ENCODE peak calls at places on chromosome 20, in four cellular contexts. X, U, T and I are unnamed samples.

GRCh38 chr20:34892671-34893070 is 16.3 kb downstream of the ACSS2 start:
- DNase-seq in X (no peak), U (no peak), T (no peak), I (no peak)

GRCh38 chr20:63398744-63399514 is 37.8 kb upstream of the CHRNA4 start:
- DNase-seq in X (no peak), U (no peak), T (no peak), I (no peak)

GRCh38 chr20:61929561-61929960 is 136.1 kb downstream of the TAF4 start:
- DNase-seq in X (no peak), U (no peak), T (no peak), I (no peak)

GRCh38 chr20:16063876-16064275 is 509.4 kb downstream of the KIF16B start:
- DNase-seq in X (no peak), U (no peak), T (no peak), I (no peak)

GRCh38 chr20:35145141-35145564 is 2.0 kb downstream of the EDEM2 start:
- DNase-seq in X (no peak), U (no peak), T (no peak), I (no peak)

GRCh38 chr20:19808498-19808897 is 50.4 kb downstream of the RIN2 start:
- DNase-seq in X (no peak), U (no peak), T (no peak), I (no peak)

GRCh38 chr20:58224097-58224496 is 4.4 kb downstream of the ANKRD60 start:
- DNase-seq in X (no peak), U (no peak), T (no peak), I (no peak)

GRCh38 chr20:47181056-47181862 is 175.2 kb downstream of the ZMYND8 start:
- DNase-seq in X (no peak), U (peak), T (no peak), I (no peak)

GRCh38 chr20:8057871-8058270 is 38.3 kb upstream of the TMX4 start:
- DNase-seq in X (no peak), U (no peak), T (no peak), I (no peak)

GRCh38 chr20:54223285-54223684 is 15.4 kb downstream of the PFDN4 start:
- DNase-seq in X (no peak), U (no peak), T (no peak), I (no peak)

GRCh38 chr20:47159166-47159565 is 197.3 kb downstream of the ZMYND8 start:
- DNase-seq in X (no peak), U (no peak), T (no peak), I (no peak)

GRCh38 chr20:20410678-20411077 is 42.8 kb downstream of the INSM1 start:
- DNase-seq in X (no peak), U (no peak), T (peak), I (no peak)

GRCh38 chr20:1894471-1894950 is 696 bp upstream of the SIRPA start:
- DNase-seq in X (peak), U (no peak), T (peak), I (peak)

GRCh38 chr20:59723607-59724456 is 119.5 kb downstream of the PHACTR3 start:
- DNase-seq in X (no peak), U (no peak), T (no peak), I (no peak)

GRCh38 chr20:54062812-54063280 is 7.5 kb downstream of the BCAS1 start:
- DNase-seq in X (no peak), U (no peak), T (peak), I (no peak)

GRCh38 chr20:278607-279571 is 11.7 kb downstream of the C20orf96 start:
- DNase-seq in X (no peak), U (no peak), T (no peak), I (no peak)

GRCh38 chr20:8305449-8305978 is 173.4 kb downstream of the PLCB1 start:
- DNase-seq in X (no peak), U (peak), T (no peak), I (peak)

GRCh38 chr20:62475027-62475818 is 572 bp downstream of the GATA5 start:
- DNase-seq in X (no peak), U (no peak), T (no peak), I (no peak)

GRCh38 chr20:63495771-63496403 is 3.0 kb downstream of the EEF1A2 start:
- DNase-seq in X (peak), U (peak), T (peak), I (peak)

GRCh38 chr20:64165866-64166600 is 1.8 kb downstream of the MYT1 start:
- DNase-seq in X (no peak), U (no peak), T (no peak), I (no peak)

GRCh38 chr20:50398471-50399002 is 111.6 kb upstream of the PTPN1 start:
- DNase-seq in X (no peak), U (no peak), T (no peak), I (no peak)

GRCh38 chr20:63750807-63751470 is 11.4 kb downstream of the SLC2A4RG start:
- DNase-seq in X (no peak), U (peak), T (no peak), I (peak)

GRCh38 chr20:41670631-41671030 is 52.5 kb upstream of the CHD6 start:
- DNase-seq in X (no peak), U (no peak), T (no peak), I (no peak)

GRCh38 chr20:30812739-30813411 is 444.6 kb upstream of the DEFB115 start:
- DNase-seq in X (no peak), U (no peak), T (no peak), I (no peak)

GRCh38 chr20:45052698-45053440 is 48.1 kb downstream of the KCNS1 start:
- DNase-seq in X (no peak), U (peak), T (no peak), I (no peak)

GRCh38 chr20:3309226-3309625 is 70.2 kb upstream of the SLC4A11 start:
- DNase-seq in X (no peak), U (no peak), T (no peak), I (no peak)

GRCh38 chr20:61404311-61404710 is 152.2 kb downstream of the CDH4 start:
- DNase-seq in X (no peak), U (no peak), T (no peak), I (no peak)

GRCh38 chr20:41344938-41345728 is 4.5 kb downstream of the LPIN3 start:
- DNase-seq in X (no peak), U (no peak), T (no peak), I (no peak)

GRCh38 chr20:41308290-41308691 is 9.2 kb downstream of the ZHX3 start:
- DNase-seq in X (no peak), U (no peak), T (no peak), I (no peak)

GRCh38 chr20:51023617-51024155 is 779 bp upstream of the KCNG1 start:
- DNase-seq in X (no peak), U (no peak), T (no peak), I (no peak)

GRCh38 chr20:46890682-46891081 is 4.0 kb upstream of the EYA2 start:
- DNase-seq in X (no peak), U (no peak), T (no peak), I (no peak)

GRCh38 chr20:57425150-57426013 is 34.2 kb downstream of the RBM38 start:
- DNase-seq in X (no peak), U (no peak), T (no peak), I (no peak)

GRCh38 chr20:35085477-35086225 is 7.0 kb downstream of the TRPC4AP start:
- DNase-seq in X (no peak), U (no peak), T (no peak), I (no peak)

GRCh38 chr20:25076731-25077609 is 5.0 kb downstream of the VSX1 start:
- DNase-seq in X (no peak), U (no peak), T (no peak), I (no peak)